ENCODE peak calls at places on chromosomes 1 and 21, in eight cellular contexts. L is neural progenitor cell, K is OCI-LY7, T is hepatocyte, O is GM23338, Q is HCT116, B is PC-3, V is SK-N-SH. C is an unnamed sample.

GRCh38 chr1:165871311-165872067 is 44.1 kb downstream of the UCK2 start:
- DNase-seq in L (peak), O (peak), K (peak), T (peak), Q (peak), V (no peak), B (peak), C (peak)

GRCh38 chr1:20366766-20367602 is 76.3 kb downstream of the VWA5B1 start:
- DNase-seq in V (peak), Q (no peak), L (peak), B (peak), T (peak), K (peak), O (peak), C (peak)

GRCh38 chr1:172790245-172790644 is 131.3 kb downstream of the FASLG start:
- DNase-seq in Q (no peak), K (no peak), V (no peak), T (no peak), L (no peak), O (no peak), B (no peak), C (no peak)

GRCh38 chr1:85650645-85651044 is 57.6 kb downstream of the ZNHIT6 start:
- DNase-seq in Q (no peak), V (no peak), L (peak), O (peak), B (no peak), K (no peak), T (no peak), C (no peak)

GRCh38 chr1:1959840-1960479 is 40.9 kb upstream of the TMEM52 start:
- DNase-seq in T (peak), L (peak), B (peak), O (peak), Q (peak), K (peak), V (peak), C (peak)

GRCh38 chr1:164602142-164602429 is 43.1 kb downstream of the PBX1 start:
- DNase-seq in T (peak), K (no peak), B (peak), O (peak), Q (peak), L (no peak), V (no peak), C (peak)

GRCh38 chr1:163137556-163138265 is 65.0 kb downstream of the RGS5 start:
- DNase-seq in Q (no peak), T (no peak), V (no peak), L (no peak), B (no peak), K (no peak), O (no peak), C (no peak)

GRCh38 chr21:40215941-40216340 is 348.7 kb downstream of the PCP4 start:
- DNase-seq in B (no peak), V (no peak), L (no peak), T (no peak), O (no peak), Q (no peak), K (no peak), C (no peak)

GRCh38 chr1:68409426-68409825 is 40.3 kb downstream of the RPE65 start:
- DNase-seq in V (no peak), B (no peak), K (no peak), Q (no peak), L (no peak), T (no peak), O (no peak), C (peak)

GRCh38 chr1:219883400-219884332 is 44.7 kb downstream of the SLC30A10 start:
- DNase-seq in K (no peak), B (no peak), L (peak), T (no peak), V (peak), O (peak), Q (no peak), C (no peak)

DNA sequence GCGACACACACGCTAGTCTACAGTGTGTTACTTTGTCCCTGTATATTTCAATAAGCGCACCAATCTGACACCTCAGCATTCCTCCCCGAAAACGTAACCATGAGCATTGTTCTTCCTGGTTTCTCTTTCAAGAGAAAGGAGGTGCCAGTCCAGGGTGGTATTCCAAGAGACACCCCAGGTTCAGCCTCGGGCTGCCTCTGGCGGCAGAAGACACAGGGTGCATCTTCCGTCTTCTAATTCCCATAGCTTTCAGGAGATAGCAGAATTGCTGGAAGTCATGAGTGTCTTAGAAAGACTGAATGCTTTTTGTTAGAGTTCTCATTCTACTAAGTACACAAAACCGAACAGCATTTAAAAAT is 15.9 kb upstream of the RGS8 start:
- DNase-seq in B (no peak), V (no peak), O (peak), Q (no peak), T (no peak), K (no peak), L (no peak), C (no peak)
- H2AFZ ChIP-seq in B (no peak), V (no peak), O (peak), Q (no peak), T (no peak), K (no peak), L (peak), C (no peak)

DNA sequence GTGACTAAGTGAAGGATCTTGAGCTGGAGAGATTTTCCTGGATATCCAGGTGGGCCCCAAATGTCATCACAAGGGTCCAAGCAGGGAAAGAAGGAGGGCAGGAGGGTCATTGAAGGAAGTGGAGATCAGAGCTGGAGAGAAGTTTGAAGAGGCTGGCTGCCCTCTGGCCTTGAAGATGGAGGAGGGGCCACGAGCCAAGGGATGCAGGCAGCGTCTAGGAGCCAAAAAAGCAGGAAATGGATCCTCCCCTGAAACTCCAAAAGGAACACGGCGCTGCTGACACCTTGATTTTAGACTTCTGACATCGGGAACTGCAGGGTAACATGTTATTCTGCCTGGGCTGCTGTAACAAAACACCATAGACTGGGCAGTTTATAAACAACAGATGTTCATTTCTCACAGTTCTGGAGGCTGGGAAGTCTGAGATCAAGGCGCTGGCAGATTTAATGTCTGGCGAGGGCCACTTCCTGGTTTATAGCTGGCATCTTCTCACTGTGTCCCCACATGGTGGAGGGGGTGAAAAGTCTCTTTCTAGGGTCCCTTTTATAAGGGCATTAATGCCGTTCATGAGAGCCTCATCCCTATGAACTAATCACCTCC is 28.8 kb upstream of the ZBTB21 start:
- DNase-seq in Q (no peak), V (no peak), O (no peak), B (no peak), T (no peak), L (no peak), K (no peak), C (peak)
- TF ChIP-seq EZH2phosphoT487 in Q (no peak), V (no peak), O (no peak), B (no peak), T (no peak), L (no peak), K (no peak), C (no peak)

GRCh38 chr21:16842716-16843115 is 670.1 kb upstream of the CXADR start:
- DNase-seq in K (no peak), L (no peak), B (no peak), T (no peak), Q (no peak), V (no peak), O (no peak), C (peak)
- H2AFZ ChIP-seq in K (no peak), L (peak), B (no peak), T (no peak), Q (no peak), V (no peak), O (no peak), C (peak)

GRCh38 chr21:33268392-33268735 is 2.2 kb downstream of the IL10RB start:
- DNase-seq in B (no peak), Q (no peak), K (no peak), O (no peak), L (no peak), V (no peak), T (no peak), C (no peak)
- TF ChIP-seq EZH2phosphoT487 in B (no peak), Q (no peak), K (no peak), O (no peak), L (no peak), V (no peak), T (no peak), C (no peak)

DNA sequence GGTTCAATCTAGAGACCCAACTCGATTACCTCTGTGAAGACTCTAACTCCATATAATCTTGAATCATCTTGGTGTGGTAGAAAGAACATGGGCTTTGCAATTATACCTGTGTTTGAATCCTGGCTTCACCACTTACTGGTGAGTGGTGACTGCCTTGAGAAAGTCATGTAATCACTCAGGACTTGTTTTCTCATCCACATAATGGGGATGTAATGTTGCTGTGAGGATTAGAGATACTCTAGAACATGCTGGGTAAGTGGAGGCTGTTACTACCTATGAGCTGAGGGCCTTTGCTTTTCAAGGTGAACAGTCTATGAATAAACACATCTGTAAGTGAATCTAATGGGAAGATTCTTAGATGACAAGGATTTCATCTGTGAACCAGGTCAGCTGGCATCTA is 2.6 kb upstream of the DYRK1A start:
- DNase-seq in B (no peak), K (no peak), Q (no peak), O (no peak), V (no peak), L (no peak), T (no peak), C (no peak)
- H2AFZ ChIP-seq in B (no peak), K (no peak), Q (no peak), O (no peak), V (no peak), L (no peak), T (no peak), C (no peak)

GRCh38 chr1:46131727-46132528 is 501 bp downstream of the PIK3R3 start:
- DNase-seq in B (peak), K (peak), V (peak), Q (no peak), T (peak), L (peak), O (peak), C (peak)
- TF ChIP-seq EZH2phosphoT487 in B (no peak), K (no peak), V (no peak), Q (no peak), T (no peak), L (no peak), O (no peak), C (no peak)

C was measured in GM23248.